ENCODE peak calls at places on chromosomes 11 and 22, in five cellular contexts. V, G, J, U and C are unnamed samples.
A peak's percentile ranks its signal among the peaks of the same experiment; 100 is the strongest.

GRCh38 chr11:45717526-45717925 is 52.1 kb upstream of the CHST1 start:
- DNase-seq in G (no peak), U (no peak), J (no peak), V (no peak), C (no peak)

GRCh38 chr22:42473484-42474193 is 41.4 kb upstream of the NFAM1 start:
- DNase-seq in V (peak; percentile 56), G (no peak), U (peak; percentile 66), J (peak; percentile 53), C (no peak)

GRCh38 chr11:75245356-75246005 is 4.9 kb downstream of the TPBGL start:
- DNase-seq in V (peak; percentile 24), J (no peak), G (no peak), U (no peak), C (peak; percentile 30)

GRCh38 chr11:120160436-120160835 is 22.5 kb upstream of the TRIM29 start:
- DNase-seq in J (no peak), G (no peak), U (no peak), V (peak; percentile 76), C (no peak)

GRCh38 chr22:25990940-25991339 is 178.3 kb upstream of the SEZ6L start:
- DNase-seq in V (no peak), G (no peak), U (no peak), J (no peak), C (no peak)

GRCh38 chr22:42743501-42743991 is 22.9 kb upstream of the A4GALT start:
- DNase-seq in G (peak; percentile 72), V (no peak), U (peak; percentile 67), J (peak; percentile 85), C (peak; percentile 94)

GRCh38 chr11:122617297-122617696 is 38.2 kb upstream of the UBASH3B start:
- DNase-seq in G (no peak), J (no peak), V (peak; percentile 77), U (no peak), C (no peak)

GRCh38 chr11:128590587-128590986 is 3.2 kb upstream of the ETS1 start:
- DNase-seq in V (no peak), G (no peak), U (no peak), J (no peak), C (no peak)

GRCh38 chr22:19360862-19361261 is 69.3 kb upstream of the CLTCL1 start:
- DNase-seq in U (no peak), V (no peak), G (no peak), J (no peak), C (no peak)

GRCh38 chr11:65868076-65868667 is 4.4 kb downstream of the EFEMP2 start:
- DNase-seq in U (no peak), J (no peak), V (no peak), G (no peak), C (no peak)

GRCh38 chr22:48945621-48946458 is 881.8 kb downstream of the BRD1 start:
- DNase-seq in V (no peak), G (no peak), U (no peak), J (no peak), C (peak; percentile 72)

GRCh38 chr22:22771696-22772377 is 115.8 kb upstream of the IGLL5 start:
- DNase-seq in U (no peak), J (no peak), G (no peak), V (no peak), C (no peak)

GRCh38 chr11:2975594-2975993 is 16.5 kb downstream of the NAP1L4 start:
- DNase-seq in U (peak; percentile 54), J (no peak), G (no peak), V (peak; percentile 44), C (no peak)

GRCh38 chr22:22198751-22199150 is 45.8 kb upstream of the VPREB1 start:
- DNase-seq in G (no peak), U (no peak), V (no peak), J (no peak), C (no peak)

GRCh38 chr11:92845390-92846185 is 123.9 kb upstream of the MTNR1B start:
- DNase-seq in J (no peak), G (no peak), V (no peak), U (no peak), C (no peak)

GRCh38 chr11:75223954-75224643 is 16.5 kb upstream of the TPBGL start:
- DNase-seq in G (no peak), J (no peak), V (peak; percentile 44), U (no peak), C (no peak)

GRCh38 chr22:32918741-32919140 is 117.2 kb downstream of the TIMP3 start:
- DNase-seq in U (no peak), V (no peak), G (no peak), J (no peak), C (no peak)

GRCh38 chr11:97977726-97978125 is 1043.0 kb upstream of the CNTN5 start:
- DNase-seq in J (no peak), G (no peak), V (no peak), U (no peak), C (no peak)

GRCh38 chr22:26172389-26172990 is 3.2 kb downstream of the SEZ6L start:
- DNase-seq in G (no peak), V (peak; percentile 29), U (peak; percentile 21), J (no peak), C (peak; percentile 49)

GRCh38 chr11:128862421-128862820 is 4.7 kb downstream of the KCNJ1 start:
- DNase-seq in G (no peak), V (no peak), U (no peak), J (no peak), C (no peak)

GRCh38 chr11:69201048-69201365 is 45.3 kb downstream of the SMIM38 start:
- DNase-seq in U (no peak), G (no peak), V (no peak), J (no peak), C (peak; percentile 12)